ENCODE peak calls at places on chromosomes 16 and 17, in six cellular contexts. W, S, X, L, I and R are unnamed samples.
A peak's percentile ranks its signal among the peaks of the same experiment; 100 is the strongest.

GRCh38 chr17:5418858-5419355 is 555 bp downstream of the NUP88 start:
- DNase-seq in W (no peak), S (peak; percentile 49), X (peak; percentile 18), L (peak; percentile 24), I (peak; percentile 96), R (peak; percentile 59)

GRCh38 chr16:46972429-46972970 is 974 bp downstream of the DNAJA2 start:
- DNase-seq in W (peak; percentile 48), S (no peak), X (peak; percentile 57), L (no peak), I (peak; percentile 60), R (no peak)

GRCh38 chr17:80520810-80521209 is 23.8 kb upstream of the RPTOR start:
- DNase-seq in W (no peak), S (no peak), X (no peak), L (no peak), I (no peak), R (no peak)

GRCh38 chr17:37432671-37433070 is 26.0 kb downstream of the TADA2A start:
- DNase-seq in W (no peak), S (no peak), X (no peak), L (no peak), I (no peak), R (no peak)

GRCh38 chr16:70738083-70738977 is 52.5 kb upstream of the MTSS2 start:
- DNase-seq in W (peak; percentile 60), S (no peak), X (peak; percentile 88), L (peak; percentile 53), I (peak; percentile 26), R (no peak)

GRCh38 chr17:37339321-37339720 is 36.5 kb upstream of the C17orf78 start:
- DNase-seq in W (no peak), S (no peak), X (no peak), L (no peak), I (no peak), R (no peak)

GRCh38 chr16:89374393-89374948 is 115.9 kb downstream of the ANKRD11 start:
- DNase-seq in W (peak; percentile 62), S (no peak), X (no peak), L (no peak), I (no peak), R (no peak)

GRCh38 chr17:61410100-61410551 is 10.5 kb downstream of the TBX2 start:
- DNase-seq in W (no peak), S (no peak), X (no peak), L (no peak), I (no peak), R (no peak)

GRCh38 chr16:88634141-88634993 is 4.0 kb upstream of the IL17C start:
- DNase-seq in W (no peak), S (peak; percentile 20), X (peak; percentile 86), L (no peak), I (peak; percentile 76), R (peak; percentile 20)

GRCh38 chr16:73978407-73978784 is 318.2 kb upstream of the PSMD7 start:
- DNase-seq in W (no peak), S (no peak), X (no peak), L (no peak), I (no peak), R (no peak)

GRCh38 chr17:76354747-76355310 is 1.1 kb upstream of the PRPSAP1 start:
- DNase-seq in W (no peak), S (no peak), X (no peak), L (no peak), I (peak; percentile 50), R (no peak)

GRCh38 chr17:50428831-50429424 is 2.9 kb downstream of the ACSF2 start:
- DNase-seq in W (no peak), S (no peak), X (no peak), L (no peak), I (no peak), R (no peak)

GRCh38 chr17:39664581-39665561 is at the start of gene TCAP:
- DNase-seq in W (no peak), S (no peak), X (no peak), L (peak; percentile 95), I (no peak), R (no peak)

GRCh38 chr17:20109121-20109520 is 100.0 kb downstream of the SPECC1 start:
- DNase-seq in W (no peak), S (no peak), X (no peak), L (no peak), I (no peak), R (no peak)

GRCh38 chr17:12665263-12666210 is at the start of gene MYOCD:
- DNase-seq in W (peak; percentile 62), S (no peak), X (peak; percentile 67), L (peak; percentile 18), I (no peak), R (no peak)

GRCh38 chr17:33234930-33235685 is 58.0 kb downstream of the ASIC2 start:
- DNase-seq in W (no peak), S (no peak), X (peak; percentile 91), L (no peak), I (no peak), R (no peak)